ENCODE peak calls at places on chromosomes 4 and X, in four cellular contexts. One of them, this sample, is unnamed.
A peak's percentile ranks its signal among the peaks of the same experiment; 100 is the strongest.

GRCh38 chr4:1814453-1814852 is 21.4 kb downstream of the FGFR3 start:
- DNase-seq in central memory CD4-positive, alpha-beta T cell: no peak
- DNase-seq in HTR-8/SVneo: no peak
- DNase-seq in stimulated activated CD4-positive, alpha-beta T cell treated with anti-CD3 and anti-CD28 coated beads, Interleukin-4, amount 100 ng/mL, for 4 hours: no peak
- DNase-seq in this sample: no peak

GRCh38 chrX:11704725-11705495 is 39.2 kb upstream of the ARHGAP6 start:
- DNase-seq in HTR-8/SVneo: no peak
- DNase-seq in stimulated activated CD4-positive, alpha-beta T cell treated with anti-CD3 and anti-CD28 coated beads, Interleukin-4, amount 100 ng/mL, for 4 hours: no peak
- DNase-seq in central memory CD4-positive, alpha-beta T cell: no peak
- DNase-seq in this sample: no peak

GRCh38 chr4:85486425-85487101 is 11.6 kb downstream of the ARHGAP24 start:
- DNase-seq in stimulated activated CD4-positive, alpha-beta T cell treated with anti-CD3 and anti-CD28 coated beads, Interleukin-4, amount 100 ng/mL, for 4 hours: no peak
- DNase-seq in HTR-8/SVneo: no peak
- DNase-seq in central memory CD4-positive, alpha-beta T cell: no peak
- DNase-seq in this sample: no peak

GRCh38 chr4:138919094-138919936 is 96.3 kb upstream of the NOCT start:
- DNase-seq in HTR-8/SVneo: peak; percentile 75
- DNase-seq in central memory CD4-positive, alpha-beta T cell: no peak
- DNase-seq in stimulated activated CD4-positive, alpha-beta T cell treated with anti-CD3 and anti-CD28 coated beads, Interleukin-4, amount 100 ng/mL, for 4 hours: peak; percentile 39
- DNase-seq in this sample: peak; percentile 89

GRCh38 chrX:142201113-142201512 is 4.0 kb downstream of the MAGEC2 start:
- DNase-seq in central memory CD4-positive, alpha-beta T cell: no peak
- DNase-seq in HTR-8/SVneo: no peak
- DNase-seq in stimulated activated CD4-positive, alpha-beta T cell treated with anti-CD3 and anti-CD28 coated beads, Interleukin-4, amount 100 ng/mL, for 4 hours: no peak
- DNase-seq in this sample: no peak

GRCh38 chr4:125735107-125735506 is 420.4 kb downstream of the FAT4 start:
- DNase-seq in central memory CD4-positive, alpha-beta T cell: no peak
- DNase-seq in stimulated activated CD4-positive, alpha-beta T cell treated with anti-CD3 and anti-CD28 coated beads, Interleukin-4, amount 100 ng/mL, for 4 hours: no peak
- DNase-seq in HTR-8/SVneo: peak; percentile 64
- DNase-seq in this sample: no peak

GRCh38 chrX:18828832-18829404 is 121.5 kb downstream of the PPEF1 start:
- DNase-seq in stimulated activated CD4-positive, alpha-beta T cell treated with anti-CD3 and anti-CD28 coated beads, Interleukin-4, amount 100 ng/mL, for 4 hours: no peak
- DNase-seq in central memory CD4-positive, alpha-beta T cell: no peak
- DNase-seq in HTR-8/SVneo: no peak
- DNase-seq in this sample: no peak

GRCh38 chr4:52578951-52579350 is 80.2 kb downstream of the USP46 start:
- DNase-seq in central memory CD4-positive, alpha-beta T cell: no peak
- DNase-seq in stimulated activated CD4-positive, alpha-beta T cell treated with anti-CD3 and anti-CD28 coated beads, Interleukin-4, amount 100 ng/mL, for 4 hours: no peak
- DNase-seq in HTR-8/SVneo: no peak
- DNase-seq in this sample: no peak

GRCh38 chr4:122541996-122542395 is 78.9 kb downstream of the IL21 start:
- DNase-seq in stimulated activated CD4-positive, alpha-beta T cell treated with anti-CD3 and anti-CD28 coated beads, Interleukin-4, amount 100 ng/mL, for 4 hours: no peak
- DNase-seq in HTR-8/SVneo: no peak
- DNase-seq in central memory CD4-positive, alpha-beta T cell: no peak
- DNase-seq in this sample: no peak

GRCh38 chr4:55393461-55394320 is 2.1 kb upstream of the TMEM165 start:
- DNase-seq in HTR-8/SVneo: no peak
- DNase-seq in central memory CD4-positive, alpha-beta T cell: no peak
- DNase-seq in stimulated activated CD4-positive, alpha-beta T cell treated with anti-CD3 and anti-CD28 coated beads, Interleukin-4, amount 100 ng/mL, for 4 hours: no peak
- DNase-seq in this sample: no peak

GRCh38 chrX:134990475-134991473 is at the start of gene SMIM10:
- DNase-seq in HTR-8/SVneo: peak; percentile 33
- DNase-seq in central memory CD4-positive, alpha-beta T cell: no peak
- DNase-seq in stimulated activated CD4-positive, alpha-beta T cell treated with anti-CD3 and anti-CD28 coated beads, Interleukin-4, amount 100 ng/mL, for 4 hours: peak; percentile 10
- DNase-seq in this sample: peak; percentile 94

GRCh38 chr4:163679189-163679588 is 184.7 kb downstream of the TMA16 start:
- DNase-seq in HTR-8/SVneo: peak; percentile 50
- DNase-seq in central memory CD4-positive, alpha-beta T cell: no peak
- DNase-seq in stimulated activated CD4-positive, alpha-beta T cell treated with anti-CD3 and anti-CD28 coated beads, Interleukin-4, amount 100 ng/mL, for 4 hours: no peak
- DNase-seq in this sample: no peak

GRCh38 chr4:71604785-71605184 is 179.1 kb downstream of the GC start:
- DNase-seq in stimulated activated CD4-positive, alpha-beta T cell treated with anti-CD3 and anti-CD28 coated beads, Interleukin-4, amount 100 ng/mL, for 4 hours: no peak
- DNase-seq in central memory CD4-positive, alpha-beta T cell: no peak
- DNase-seq in HTR-8/SVneo: no peak
- DNase-seq in this sample: no peak

GRCh38 chrX:34578237-34578636 is 78.8 kb downstream of the TMEM47 start:
- DNase-seq in HTR-8/SVneo: peak; percentile 3
- DNase-seq in central memory CD4-positive, alpha-beta T cell: no peak
- DNase-seq in stimulated activated CD4-positive, alpha-beta T cell treated with anti-CD3 and anti-CD28 coated beads, Interleukin-4, amount 100 ng/mL, for 4 hours: no peak
- DNase-seq in this sample: no peak

GRCh38 chr4:26141916-26142638 is 178.7 kb upstream of the RBPJ start:
- DNase-seq in HTR-8/SVneo: no peak
- DNase-seq in stimulated activated CD4-positive, alpha-beta T cell treated with anti-CD3 and anti-CD28 coated beads, Interleukin-4, amount 100 ng/mL, for 4 hours: no peak
- DNase-seq in central memory CD4-positive, alpha-beta T cell: no peak
- DNase-seq in this sample: no peak

GRCh38 chr4:7392438-7393374 is 42.0 kb downstream of the PSAPL1 start:
- DNase-seq in central memory CD4-positive, alpha-beta T cell: no peak
- DNase-seq in stimulated activated CD4-positive, alpha-beta T cell treated with anti-CD3 and anti-CD28 coated beads, Interleukin-4, amount 100 ng/mL, for 4 hours: no peak
- DNase-seq in HTR-8/SVneo: no peak
- DNase-seq in this sample: peak; percentile 88

GRCh38 chr4:153676984-153677383 is 7.1 kb upstream of the TLR2 start:
- DNase-seq in stimulated activated CD4-positive, alpha-beta T cell treated with anti-CD3 and anti-CD28 coated beads, Interleukin-4, amount 100 ng/mL, for 4 hours: no peak
- DNase-seq in central memory CD4-positive, alpha-beta T cell: no peak
- DNase-seq in HTR-8/SVneo: peak; percentile 33
- DNase-seq in this sample: no peak

GRCh38 chr4:3303445-3303824 is 10.6 kb downstream of the RGS12 start:
- DNase-seq in HTR-8/SVneo: no peak
- DNase-seq in stimulated activated CD4-positive, alpha-beta T cell treated with anti-CD3 and anti-CD28 coated beads, Interleukin-4, amount 100 ng/mL, for 4 hours: no peak
- DNase-seq in central memory CD4-positive, alpha-beta T cell: no peak
- DNase-seq in this sample: no peak

GRCh38 chr4:106032851-106033286 is 137.6 kb downstream of the NPNT start:
- DNase-seq in central memory CD4-positive, alpha-beta T cell: no peak
- DNase-seq in stimulated activated CD4-positive, alpha-beta T cell treated with anti-CD3 and anti-CD28 coated beads, Interleukin-4, amount 100 ng/mL, for 4 hours: no peak
- DNase-seq in HTR-8/SVneo: no peak
- DNase-seq in this sample: no peak

GRCh38 chr4:19689511-19689910 is 562.2 kb upstream of the SLIT2 start:
- DNase-seq in stimulated activated CD4-positive, alpha-beta T cell treated with anti-CD3 and anti-CD28 coated beads, Interleukin-4, amount 100 ng/mL, for 4 hours: no peak
- DNase-seq in central memory CD4-positive, alpha-beta T cell: no peak
- DNase-seq in HTR-8/SVneo: peak; percentile 43
- DNase-seq in this sample: no peak

GRCh38 chrX:140503714-140504351 is 1.0 kb downstream of the SOX3 start:
- DNase-seq in HTR-8/SVneo: no peak
- DNase-seq in central memory CD4-positive, alpha-beta T cell: no peak
- DNase-seq in stimulated activated CD4-positive, alpha-beta T cell treated with anti-CD3 and anti-CD28 coated beads, Interleukin-4, amount 100 ng/mL, for 4 hours: no peak
- DNase-seq in this sample: no peak

GRCh38 chr4:128229458-128229805 is 58.2 kb downstream of the PGRMC2 start:
- DNase-seq in HTR-8/SVneo: no peak
- DNase-seq in central memory CD4-positive, alpha-beta T cell: no peak
- DNase-seq in stimulated activated CD4-positive, alpha-beta T cell treated with anti-CD3 and anti-CD28 coated beads, Interleukin-4, amount 100 ng/mL, for 4 hours: no peak
- DNase-seq in this sample: no peak

GRCh38 chrX:15269618-15270521 is at the start of gene ASB9:
- DNase-seq in HTR-8/SVneo: peak; percentile 70
- DNase-seq in central memory CD4-positive, alpha-beta T cell: peak; percentile 20
- DNase-seq in stimulated activated CD4-positive, alpha-beta T cell treated with anti-CD3 and anti-CD28 coated beads, Interleukin-4, amount 100 ng/mL, for 4 hours: no peak
- DNase-seq in this sample: no peak

GRCh38 chrX:151359931-151360871 is 36.8 kb upstream of the VMA21 start:
- DNase-seq in central memory CD4-positive, alpha-beta T cell: no peak
- DNase-seq in stimulated activated CD4-positive, alpha-beta T cell treated with anti-CD3 and anti-CD28 coated beads, Interleukin-4, amount 100 ng/mL, for 4 hours: peak; percentile 36
- DNase-seq in HTR-8/SVneo: no peak
- DNase-seq in this sample: no peak

GRCh38 chr4:5924466-5925125 is 31.7 kb upstream of the CRMP1 start:
- DNase-seq in HTR-8/SVneo: no peak
- DNase-seq in stimulated activated CD4-positive, alpha-beta T cell treated with anti-CD3 and anti-CD28 coated beads, Interleukin-4, amount 100 ng/mL, for 4 hours: no peak
- DNase-seq in central memory CD4-positive, alpha-beta T cell: no peak
- DNase-seq in this sample: peak; percentile 44

GRCh38 chr4:141713771-141714445 is 77.5 kb downstream of the IL15 start:
- DNase-seq in stimulated activated CD4-positive, alpha-beta T cell treated with anti-CD3 and anti-CD28 coated beads, Interleukin-4, amount 100 ng/mL, for 4 hours: no peak
- DNase-seq in HTR-8/SVneo: peak; percentile 29
- DNase-seq in central memory CD4-positive, alpha-beta T cell: no peak
- DNase-seq in this sample: no peak

GRCh38 chr4:53421791-53422190 is 44.4 kb downstream of the FIP1L1 start:
- DNase-seq in stimulated activated CD4-positive, alpha-beta T cell treated with anti-CD3 and anti-CD28 coated beads, Interleukin-4, amount 100 ng/mL, for 4 hours: no peak
- DNase-seq in HTR-8/SVneo: no peak
- DNase-seq in central memory CD4-positive, alpha-beta T cell: no peak
- DNase-seq in this sample: no peak

GRCh38 chr4:5776510-5776909 is 65.5 kb downstream of the EVC start:
- DNase-seq in HTR-8/SVneo: no peak
- DNase-seq in stimulated activated CD4-positive, alpha-beta T cell treated with anti-CD3 and anti-CD28 coated beads, Interleukin-4, amount 100 ng/mL, for 4 hours: no peak
- DNase-seq in central memory CD4-positive, alpha-beta T cell: no peak
- DNase-seq in this sample: no peak

GRCh38 chrX:94058728-94059382 is 384.8 kb downstream of the FAM133A start:
- DNase-seq in stimulated activated CD4-positive, alpha-beta T cell treated with anti-CD3 and anti-CD28 coated beads, Interleukin-4, amount 100 ng/mL, for 4 hours: no peak
- DNase-seq in central memory CD4-positive, alpha-beta T cell: no peak
- DNase-seq in HTR-8/SVneo: no peak
- DNase-seq in this sample: no peak

GRCh38 chr4:53962516-53963225 is 101.7 kb downstream of the CHIC2 start:
- DNase-seq in stimulated activated CD4-positive, alpha-beta T cell treated with anti-CD3 and anti-CD28 coated beads, Interleukin-4, amount 100 ng/mL, for 4 hours: no peak
- DNase-seq in central memory CD4-positive, alpha-beta T cell: no peak
- DNase-seq in HTR-8/SVneo: peak; percentile 8
- DNase-seq in this sample: no peak

GRCh38 chr4:153471691-153472080 is 5.5 kb downstream of the TMEM131L start:
- DNase-seq in stimulated activated CD4-positive, alpha-beta T cell treated with anti-CD3 and anti-CD28 coated beads, Interleukin-4, amount 100 ng/mL, for 4 hours: peak; percentile 32
- DNase-seq in central memory CD4-positive, alpha-beta T cell: peak; percentile 70
- DNase-seq in HTR-8/SVneo: no peak
- DNase-seq in this sample: no peak